ENCODE peak calls at places on chromosomes 2 and 18, in eight cellular contexts. One of them, this sample, is unnamed.

GRCh38 chr2:191316246-191316645 is 71.0 kb downstream of the MYO1B start:
- DNase-seq in astrocyte of the spinal cord: no peak
- DNase-seq in AG04450: no peak
- DNase-seq in A549: no peak
- DNase-seq in upper lobe of left lung: no peak
- DNase-seq in A673: no peak
- DNase-seq in foreskin fibroblast: peak
- DNase-seq in left lung: no peak
- DNase-seq in this sample: no peak

GRCh38 chr18:12886498-12887126 is 2.6 kb upstream of the PTPN2 start:
- DNase-seq in astrocyte of the spinal cord: no peak
- DNase-seq in AG04450: no peak
- DNase-seq in A549: peak
- DNase-seq in upper lobe of left lung: no peak
- DNase-seq in A673: peak
- DNase-seq in foreskin fibroblast: no peak
- DNase-seq in left lung: no peak
- DNase-seq in this sample: no peak

GRCh38 chr2:230713331-230714121 is 884 bp downstream of the CAB39 start:
- DNase-seq in astrocyte of the spinal cord: no peak
- DNase-seq in AG04450: no peak
- DNase-seq in A549: peak
- DNase-seq in upper lobe of left lung: peak
- DNase-seq in A673: peak
- DNase-seq in foreskin fibroblast: no peak
- DNase-seq in left lung: peak
- DNase-seq in this sample: peak

GRCh38 chr2:154375625-154376020 is 322.9 kb upstream of the KCNJ3 start:
- DNase-seq in astrocyte of the spinal cord: peak
- DNase-seq in AG04450: no peak
- DNase-seq in A549: peak
- DNase-seq in upper lobe of left lung: no peak
- DNase-seq in A673: peak
- DNase-seq in foreskin fibroblast: no peak
- DNase-seq in left lung: no peak
- DNase-seq in this sample: no peak

GRCh38 chr18:33951031-33951430 is 273.7 kb downstream of the NOL4 start:
- DNase-seq in astrocyte of the spinal cord: peak
- DNase-seq in AG04450: no peak
- DNase-seq in A549: no peak
- DNase-seq in upper lobe of left lung: no peak
- DNase-seq in A673: no peak
- DNase-seq in foreskin fibroblast: no peak
- DNase-seq in left lung: no peak
- DNase-seq in this sample: no peak

GRCh38 chr18:8389391-8390340 is 219.6 kb upstream of the RAB12 start:
- DNase-seq in astrocyte of the spinal cord: peak
- DNase-seq in AG04450: peak
- DNase-seq in A549: peak
- DNase-seq in upper lobe of left lung: no peak
- DNase-seq in A673: peak
- DNase-seq in foreskin fibroblast: peak
- DNase-seq in left lung: no peak
- DNase-seq in this sample: no peak

GRCh38 chr18:12628706-12629702 is 28.9 kb downstream of the SPIRE1 start:
- DNase-seq in astrocyte of the spinal cord: peak
- DNase-seq in AG04450: peak
- DNase-seq in A549: no peak
- DNase-seq in upper lobe of left lung: no peak
- DNase-seq in A673: peak
- DNase-seq in foreskin fibroblast: peak
- DNase-seq in left lung: no peak
- DNase-seq in this sample: no peak

GRCh38 chr2:122203523-122203922 is 448.1 kb downstream of the TSN start:
- DNase-seq in astrocyte of the spinal cord: peak
- DNase-seq in AG04450: no peak
- DNase-seq in A549: no peak
- DNase-seq in upper lobe of left lung: no peak
- DNase-seq in A673: peak
- DNase-seq in foreskin fibroblast: peak
- DNase-seq in left lung: no peak
- DNase-seq in this sample: no peak

GRCh38 chr2:8987413-8987812 is 16.1 kb downstream of the MBOAT2 start:
- DNase-seq in astrocyte of the spinal cord: no peak
- DNase-seq in AG04450: no peak
- DNase-seq in A549: no peak
- DNase-seq in upper lobe of left lung: no peak
- DNase-seq in A673: no peak
- DNase-seq in foreskin fibroblast: peak
- DNase-seq in left lung: no peak
- DNase-seq in this sample: no peak

GRCh38 chr2:152071518-152071917 is 27.3 kb downstream of the CACNB4 start:
- DNase-seq in astrocyte of the spinal cord: no peak
- DNase-seq in AG04450: no peak
- DNase-seq in A549: no peak
- DNase-seq in upper lobe of left lung: no peak
- DNase-seq in A673: no peak
- DNase-seq in foreskin fibroblast: no peak
- DNase-seq in left lung: no peak
- DNase-seq in this sample: no peak

GRCh38 chr2:48043746-48044145 is 137.4 kb upstream of the FBXO11 start:
- DNase-seq in astrocyte of the spinal cord: no peak
- DNase-seq in AG04450: no peak
- DNase-seq in A549: peak
- DNase-seq in upper lobe of left lung: no peak
- DNase-seq in A673: no peak
- DNase-seq in foreskin fibroblast: no peak
- DNase-seq in left lung: no peak
- DNase-seq in this sample: no peak

GRCh38 chr2:224369028-224369632 is 32.8 kb downstream of the FAM124B start:
- DNase-seq in astrocyte of the spinal cord: peak
- DNase-seq in AG04450: no peak
- DNase-seq in A549: peak
- DNase-seq in upper lobe of left lung: no peak
- DNase-seq in A673: peak
- DNase-seq in foreskin fibroblast: peak
- DNase-seq in left lung: no peak
- DNase-seq in this sample: no peak

GRCh38 chr2:160303076-160303475 is 103.0 kb upstream of the ITGB6 start:
- DNase-seq in astrocyte of the spinal cord: no peak
- DNase-seq in AG04450: no peak
- DNase-seq in A549: no peak
- DNase-seq in upper lobe of left lung: no peak
- DNase-seq in A673: no peak
- DNase-seq in foreskin fibroblast: no peak
- DNase-seq in left lung: no peak
- DNase-seq in this sample: no peak

GRCh38 chr2:66497706-66498596 is 63.0 kb downstream of the MEIS1 start:
- DNase-seq in astrocyte of the spinal cord: no peak
- DNase-seq in AG04450: no peak
- DNase-seq in A549: no peak
- DNase-seq in upper lobe of left lung: no peak
- DNase-seq in A673: no peak
- DNase-seq in foreskin fibroblast: no peak
- DNase-seq in left lung: no peak
- DNase-seq in this sample: no peak

GRCh38 chr18:34352385-34353163 is 127.9 kb upstream of the NOL4 start:
- DNase-seq in astrocyte of the spinal cord: peak
- DNase-seq in AG04450: no peak
- DNase-seq in A549: no peak
- DNase-seq in upper lobe of left lung: no peak
- DNase-seq in A673: peak
- DNase-seq in foreskin fibroblast: no peak
- DNase-seq in left lung: no peak
- DNase-seq in this sample: no peak

GRCh38 chr2:159960413-159960812 is 102.0 kb downstream of the PLA2R1 start:
- DNase-seq in astrocyte of the spinal cord: peak
- DNase-seq in AG04450: peak
- DNase-seq in A549: peak
- DNase-seq in upper lobe of left lung: no peak
- DNase-seq in A673: peak
- DNase-seq in foreskin fibroblast: peak
- DNase-seq in left lung: no peak
- DNase-seq in this sample: no peak

GRCh38 chr18:73891572-73892421 is 255.8 kb downstream of the FBXO15 start:
- DNase-seq in astrocyte of the spinal cord: no peak
- DNase-seq in AG04450: no peak
- DNase-seq in A549: no peak
- DNase-seq in upper lobe of left lung: peak
- DNase-seq in A673: peak
- DNase-seq in foreskin fibroblast: no peak
- DNase-seq in left lung: peak
- DNase-seq in this sample: no peak

GRCh38 chr18:49563701-49564100 is 1.8 kb downstream of the LIPG start:
- DNase-seq in astrocyte of the spinal cord: no peak
- DNase-seq in AG04450: no peak
- DNase-seq in A549: no peak
- DNase-seq in upper lobe of left lung: no peak
- DNase-seq in A673: no peak
- DNase-seq in foreskin fibroblast: no peak
- DNase-seq in left lung: no peak
- DNase-seq in this sample: no peak

GRCh38 chr18:49563130-49563540 is 1.3 kb downstream of the LIPG start:
- DNase-seq in astrocyte of the spinal cord: no peak
- DNase-seq in AG04450: no peak
- DNase-seq in A549: no peak
- DNase-seq in upper lobe of left lung: no peak
- DNase-seq in A673: no peak
- DNase-seq in foreskin fibroblast: no peak
- DNase-seq in left lung: no peak
- DNase-seq in this sample: no peak

GRCh38 chr18:49565101-49565500 is 3.2 kb downstream of the LIPG start:
- DNase-seq in astrocyte of the spinal cord: no peak
- DNase-seq in AG04450: no peak
- DNase-seq in A549: no peak
- DNase-seq in upper lobe of left lung: no peak
- DNase-seq in A673: no peak
- DNase-seq in foreskin fibroblast: no peak
- DNase-seq in left lung: no peak
- DNase-seq in this sample: no peak

GRCh38 chr18:49565656-49566055 is 3.8 kb downstream of the LIPG start:
- DNase-seq in astrocyte of the spinal cord: peak
- DNase-seq in AG04450: no peak
- DNase-seq in A549: no peak
- DNase-seq in upper lobe of left lung: no peak
- DNase-seq in A673: no peak
- DNase-seq in foreskin fibroblast: no peak
- DNase-seq in left lung: no peak
- DNase-seq in this sample: no peak

GRCh38 chr18:49564435-49564834 is 2.6 kb downstream of the LIPG start:
- DNase-seq in astrocyte of the spinal cord: no peak
- DNase-seq in AG04450: no peak
- DNase-seq in A549: no peak
- DNase-seq in upper lobe of left lung: no peak
- DNase-seq in A673: no peak
- DNase-seq in foreskin fibroblast: no peak
- DNase-seq in left lung: no peak
- DNase-seq in this sample: no peak
- TF ChIP-seq CTCF in astrocyte of the spinal cord: no peak
- TF ChIP-seq CTCF in AG04450: no peak
- TF ChIP-seq CTCF in A549: no peak
- TF ChIP-seq CTCF in upper lobe of left lung: no peak
- TF ChIP-seq CTCF in A673: no peak
- TF ChIP-seq CTCF in foreskin fibroblast: no peak
- TF ChIP-seq CTCF in left lung: no peak
- TF ChIP-seq CTCF in this sample: no peak

DNA sequence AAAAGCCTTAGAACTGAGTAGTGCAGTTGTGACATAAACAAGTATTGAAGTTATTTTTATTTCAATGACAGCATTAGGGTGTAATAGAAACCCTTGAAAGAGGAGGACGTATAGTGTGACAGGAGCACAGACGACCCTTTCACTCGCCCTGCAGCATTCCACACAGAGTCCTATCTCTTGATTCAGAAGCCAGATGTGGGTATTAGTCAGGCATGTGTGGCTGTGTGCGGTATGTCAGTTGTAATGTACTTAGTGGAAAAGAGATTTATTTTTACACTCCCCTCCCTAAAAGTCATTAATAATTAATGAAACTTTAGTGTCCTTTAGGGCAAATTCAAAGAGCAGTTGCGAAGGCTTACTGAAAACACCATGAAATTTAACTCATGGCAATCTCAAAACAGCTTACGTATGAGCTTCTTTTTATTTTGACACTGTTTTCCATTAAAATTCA is 83.7 kb upstream of the DSEL start:
- DNase-seq in astrocyte of the spinal cord: peak
- DNase-seq in AG04450: peak
- DNase-seq in A549: no peak
- DNase-seq in upper lobe of left lung: no peak
- DNase-seq in A673: peak
- DNase-seq in foreskin fibroblast: peak
- DNase-seq in left lung: no peak
- DNase-seq in this sample: no peak
- H3K4me3 ChIP-seq in astrocyte of the spinal cord: no peak
- H3K4me3 ChIP-seq in AG04450: no peak
- H3K4me3 ChIP-seq in A549: no peak
- H3K4me3 ChIP-seq in upper lobe of left lung: no peak
- H3K4me3 ChIP-seq in A673: no peak
- H3K4me3 ChIP-seq in foreskin fibroblast: no peak
- H3K4me3 ChIP-seq in left lung: no peak
- H3K4me3 ChIP-seq in this sample: no peak

GRCh38 chr2:205780645-205781044 is 98.3 kb downstream of the NRP2 start:
- DNase-seq in astrocyte of the spinal cord: no peak
- DNase-seq in AG04450: no peak
- DNase-seq in A549: no peak
- DNase-seq in upper lobe of left lung: no peak
- DNase-seq in A673: no peak
- DNase-seq in foreskin fibroblast: no peak
- DNase-seq in left lung: no peak
- DNase-seq in this sample: no peak
- TF ChIP-seq CTCF in astrocyte of the spinal cord: no peak
- TF ChIP-seq CTCF in AG04450: no peak
- TF ChIP-seq CTCF in A549: no peak
- TF ChIP-seq CTCF in upper lobe of left lung: no peak
- TF ChIP-seq CTCF in A673: no peak
- TF ChIP-seq CTCF in foreskin fibroblast: no peak
- TF ChIP-seq CTCF in left lung: no peak
- TF ChIP-seq CTCF in this sample: no peak

GRCh38 chr2:86617738-86618137 is 5.9 kb downstream of the RNF103 start:
- DNase-seq in astrocyte of the spinal cord: no peak
- DNase-seq in AG04450: no peak
- DNase-seq in A549: no peak
- DNase-seq in upper lobe of left lung: no peak
- DNase-seq in A673: no peak
- DNase-seq in foreskin fibroblast: no peak
- DNase-seq in left lung: no peak
- DNase-seq in this sample: no peak

GRCh38 chr2:86616502-86616901 is 7.2 kb downstream of the RNF103 start:
- DNase-seq in astrocyte of the spinal cord: no peak
- DNase-seq in AG04450: no peak
- DNase-seq in A549: no peak
- DNase-seq in upper lobe of left lung: no peak
- DNase-seq in A673: no peak
- DNase-seq in foreskin fibroblast: no peak
- DNase-seq in left lung: no peak
- DNase-seq in this sample: no peak

GRCh38 chr2:86613515-86613914 is 10.2 kb downstream of the RNF103 start:
- DNase-seq in astrocyte of the spinal cord: no peak
- DNase-seq in AG04450: no peak
- DNase-seq in A549: no peak
- DNase-seq in upper lobe of left lung: no peak
- DNase-seq in A673: no peak
- DNase-seq in foreskin fibroblast: no peak
- DNase-seq in left lung: no peak
- DNase-seq in this sample: no peak

GRCh38 chr2:86615596-86615995 is 8.1 kb downstream of the RNF103 start:
- DNase-seq in astrocyte of the spinal cord: no peak
- DNase-seq in AG04450: no peak
- DNase-seq in A549: no peak
- DNase-seq in upper lobe of left lung: no peak
- DNase-seq in A673: no peak
- DNase-seq in foreskin fibroblast: no peak
- DNase-seq in left lung: no peak
- DNase-seq in this sample: no peak

GRCh38 chr2:86617153-86617552 is 6.5 kb downstream of the RNF103 start:
- DNase-seq in astrocyte of the spinal cord: no peak
- DNase-seq in AG04450: no peak
- DNase-seq in A549: no peak
- DNase-seq in upper lobe of left lung: no peak
- DNase-seq in A673: no peak
- DNase-seq in foreskin fibroblast: no peak
- DNase-seq in left lung: no peak
- DNase-seq in this sample: no peak
- H3K4me3 ChIP-seq in astrocyte of the spinal cord: no peak
- H3K4me3 ChIP-seq in AG04450: no peak
- H3K4me3 ChIP-seq in A549: no peak
- H3K4me3 ChIP-seq in upper lobe of left lung: no peak
- H3K4me3 ChIP-seq in A673: no peak
- H3K4me3 ChIP-seq in foreskin fibroblast: no peak
- H3K4me3 ChIP-seq in left lung: no peak
- H3K4me3 ChIP-seq in this sample: no peak

This sample was measured in ascending aorta.